ENCODE peak calls at places on chromosomes 5 and 9, in nine cellular contexts. M, U, V, P, T, Z, H, C and F are unnamed samples. For H3K9me3 and H3K36me3, the result is how much of the 10 kb centered on the place peaks cover.

GRCh38 chr5:127666043-127666716 is 17.3 kb downstream of the CTXN3 start:
- DNase-seq in M (no peak), U (no peak), V (no peak), P (no peak), T (no peak), Z (no peak), H (no peak), C (no peak), F (no peak)

GRCh38 chr9:33159058-33159759 is 7.9 kb downstream of the B4GALT1 start:
- DNase-seq in M (no peak), U (peak), V (no peak), P (no peak), T (peak), Z (no peak), H (peak), C (peak), F (peak)

GRCh38 chr5:111197523-111197922 is 26.7 kb upstream of the CAMK4 start:
- DNase-seq in M (peak), U (no peak), V (no peak), P (no peak), T (no peak), Z (no peak), H (no peak), C (no peak), F (no peak)

GRCh38 chr9:23606107-23606506 is 219.9 kb downstream of the ELAVL2 start:
- DNase-seq in M (no peak), U (no peak), V (no peak), P (no peak), T (no peak), Z (no peak), H (peak), C (no peak), F (no peak)

GRCh38 chr9:86940774-86941173 is 6.5 kb downstream of the GAS1 start:
- DNase-seq in M (peak), U (no peak), V (no peak), P (no peak), T (no peak), Z (no peak), H (no peak), C (no peak), F (no peak)

GRCh38 chr9:91428431-91428830 is 4.8 kb upstream of the NFIL3 start:
- DNase-seq in M (no peak), U (no peak), V (no peak), P (no peak), T (no peak), Z (no peak), H (no peak), C (no peak), F (no peak)

GRCh38 chr5:71832812-71833456 is 113.9 kb downstream of the CARTPT start:
- DNase-seq in M (no peak), U (no peak), V (no peak), P (no peak), T (no peak), Z (no peak), H (no peak), C (no peak), F (no peak)

GRCh38 chr9:130845901-130846381 is 10.9 kb downstream of the ABL1 start:
- DNase-seq in M (peak), U (no peak), V (no peak), P (no peak), T (no peak), Z (no peak), H (no peak), C (no peak), F (no peak)

GRCh38 chr9:89502038-89502601 is 4.2 kb upstream of the SEMA4D start:
- DNase-seq in M (no peak), U (no peak), V (no peak), P (no peak), T (no peak), Z (no peak), H (no peak), C (peak), F (no peak)

GRCh38 chr5:72325566-72326297 is 5.6 kb downstream of the PTCD2 start:
- DNase-seq in M (no peak), U (no peak), V (no peak), P (no peak), T (no peak), Z (no peak), H (peak), C (no peak), F (no peak)

GRCh38 chr5:55636177-55636576 is 75.9 kb downstream of the SLC38A9 start:
- DNase-seq in M (no peak), U (no peak), V (no peak), P (no peak), T (peak), Z (no peak), H (no peak), C (no peak), F (no peak)

GRCh38 chr9:131593936-131594665 is 48.8 kb downstream of the PRRT1B start:
- DNase-seq in M (no peak), U (no peak), V (no peak), P (no peak), T (no peak), Z (no peak), H (no peak), C (no peak), F (no peak)

GRCh38 chr5:154189256-154189818 is 1.2 kb upstream of the GALNT10 start:
- DNase-seq in M (peak), U (peak), V (peak), P (no peak), T (no peak), Z (no peak), H (no peak), C (no peak), F (peak)

GRCh38 chr9:87898151-87898550 is 15.5 kb downstream of the SPATA31E1 start:
- DNase-seq in M (no peak), U (no peak), V (no peak), P (no peak), T (no peak), Z (no peak), H (peak), C (no peak), F (no peak)

GRCh38 chr5:172775326-172776234 is 4.6 kb upstream of the DUSP1 start:
- DNase-seq in M (no peak), U (peak), V (no peak), P (peak), T (no peak), Z (peak), H (peak), C (no peak), F (peak)

GRCh38 chr5:6439588-6440550 is 8.8 kb upstream of the UBE2QL1 start:
- DNase-seq in M (no peak), U (no peak), V (no peak), P (no peak), T (no peak), Z (no peak), H (peak), C (no peak), F (no peak)

GRCh38 chr5:176415240-176416122 is 858 bp downstream of the CLTB start:
- DNase-seq in M (peak), U (peak), V (peak), P (no peak), T (no peak), Z (peak), H (peak), C (peak), F (peak)

GRCh38 chr9:91886433-91887031 is 63.5 kb downstream of the ROR2 start:
- DNase-seq in M (peak), U (no peak), V (no peak), P (no peak), T (no peak), Z (no peak), H (no peak), C (no peak), F (no peak)

GRCh38 chr5:372911-373709 is 51.6 kb downstream of the AHRR start:
- DNase-seq in M (no peak), U (no peak), V (no peak), P (no peak), T (peak), Z (peak), H (no peak), C (no peak), F (peak)

GRCh38 chr9:565528-565927 is 276.0 kb upstream of the DMRT1 start:
- DNase-seq in M (no peak), U (no peak), V (no peak), P (no peak), T (no peak), Z (no peak), H (no peak), C (no peak), F (no peak)

GRCh38 chr5:82259172-82259800 is 18.9 kb downstream of the RPS23 start:
- DNase-seq in M (no peak), U (no peak), V (no peak), P (no peak), T (no peak), Z (no peak), H (peak), C (no peak), F (no peak)

GRCh38 chr9:93577940-93578682 is 1.7 kb downstream of the PHF2 start:
- DNase-seq in M (no peak), U (no peak), V (no peak), P (no peak), T (no peak), Z (peak), H (no peak), C (no peak), F (peak)

DNA sequence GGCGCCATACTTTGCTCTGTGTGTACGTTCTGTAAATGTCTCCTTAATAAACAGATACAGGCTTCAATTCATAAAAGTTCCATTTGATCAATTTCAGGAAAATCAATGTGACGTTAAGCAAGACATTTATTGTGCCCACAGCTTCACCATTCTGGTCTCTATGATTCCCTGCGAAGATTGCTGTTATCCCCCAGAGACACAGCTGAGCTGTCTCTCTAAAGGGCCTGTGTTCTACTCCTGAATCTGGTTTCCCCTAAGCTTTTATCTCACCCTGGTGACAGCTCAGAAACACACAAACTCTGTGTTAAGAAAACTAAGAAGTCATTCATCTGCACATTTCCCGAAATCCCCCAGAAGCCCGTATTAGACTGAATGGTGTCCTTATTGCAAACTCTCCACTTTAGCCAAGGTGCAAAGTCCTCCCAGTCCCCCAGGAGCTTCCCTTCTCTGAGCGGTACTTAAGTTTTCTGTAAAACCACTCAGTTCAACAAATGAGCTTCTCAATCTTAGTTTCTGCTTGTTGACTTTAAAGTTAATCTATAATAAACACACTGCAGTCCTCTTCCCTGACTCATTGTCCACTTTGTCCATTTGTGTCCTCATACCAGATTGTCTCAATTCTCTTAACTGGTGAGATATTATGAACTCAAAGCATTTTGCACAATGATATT is 1.4 kb upstream of the C5orf15 start:
- DNase-seq in M (no peak), U (no peak), V (no peak), P (no peak), T (no peak), Z (no peak), H (no peak), C (no peak), F (no peak)
- H3K4me3 ChIP-seq in M (no peak), U (peak), V (no peak), P (peak), T (no peak), Z (peak), H (no peak), C (peak), F (no peak)

DNA sequence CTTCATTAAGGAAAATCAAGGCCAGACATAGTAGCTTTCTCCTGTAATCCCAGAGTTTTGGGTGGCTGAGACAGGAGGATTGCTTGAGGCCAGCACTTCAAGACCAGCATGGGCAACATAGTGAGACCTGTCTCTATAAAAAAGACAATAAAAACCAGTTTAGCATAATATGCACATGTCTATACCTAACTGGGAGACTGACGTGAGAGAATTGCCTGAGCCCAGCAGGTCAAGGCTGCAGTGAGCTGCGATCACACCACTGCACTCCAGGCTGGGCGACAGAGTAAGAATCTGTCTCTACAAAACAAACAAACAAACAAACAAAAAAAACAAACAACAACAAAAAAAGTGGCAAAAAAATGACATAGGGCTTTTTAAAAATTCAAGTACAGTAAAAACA is 820.8 kb downstream of the MTRR start:
- DNase-seq in M (no peak), U (no peak), V (no peak), P (no peak), T (no peak), Z (no peak), H (no peak), C (no peak), F (no peak)
- H3K9me3 ChIP-seq in M (under half), U (under half), V (under half), P (under half), T (under half), Z (under half), H (under half), C (under half), F (under half)

DNA sequence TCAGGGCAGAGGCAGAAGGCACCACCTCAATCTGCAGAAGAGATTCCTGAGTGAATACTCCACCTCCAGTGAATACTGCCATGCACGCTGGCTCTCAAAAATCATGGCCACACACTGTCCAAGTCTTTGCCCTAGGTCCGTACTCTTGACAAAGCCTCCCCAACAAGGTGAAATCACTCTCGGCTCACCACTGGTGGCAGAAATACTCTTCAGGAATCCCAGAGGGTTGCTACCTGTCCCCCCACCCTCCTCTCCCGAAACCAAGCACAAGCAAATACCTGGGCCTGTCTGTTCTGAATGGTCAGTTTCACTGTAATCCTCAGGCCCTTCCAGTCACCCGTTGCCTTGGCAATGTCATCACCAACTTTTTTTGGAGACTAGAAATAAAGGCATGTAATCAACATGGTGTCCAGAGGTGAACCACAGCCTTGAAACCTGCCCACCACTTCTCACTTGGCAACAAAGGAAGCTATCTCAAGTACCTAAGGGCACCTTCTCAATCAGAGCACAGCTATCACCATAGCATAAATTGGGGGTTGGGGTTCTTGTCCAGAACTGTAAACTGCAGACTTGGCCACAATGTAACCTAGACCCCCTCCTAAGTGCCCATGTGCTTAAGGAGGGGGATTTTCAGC is 1.8 kb downstream of the RPL12 start:
- DNase-seq in M (no peak), U (no peak), V (no peak), P (no peak), T (no peak), Z (no peak), H (no peak), C (no peak), F (no peak)
- H3K36me3 ChIP-seq in M (under half), U (half or more), V (under half), P (under half), T (under half), Z (half or more), H (under half), C (half or more), F (half or more)

DNA sequence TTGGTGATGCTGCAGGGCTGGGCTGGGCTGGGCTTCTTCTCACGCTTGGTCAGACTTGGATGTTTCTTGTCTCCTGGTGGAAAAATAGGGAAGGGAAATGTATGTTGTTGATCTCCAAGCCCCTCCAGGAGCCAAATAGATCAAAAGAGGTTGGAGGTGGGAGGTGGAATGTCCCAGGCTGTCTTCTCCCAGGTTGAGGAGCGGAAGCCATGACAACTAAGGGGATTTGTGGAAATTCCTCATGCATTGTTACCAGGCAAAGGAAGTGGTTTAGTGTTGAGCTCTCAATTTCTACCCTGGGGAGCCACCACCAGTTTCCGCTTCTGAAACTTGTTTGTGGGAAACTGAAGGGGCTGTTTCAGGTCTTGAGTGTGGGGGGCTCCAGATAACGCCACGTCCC is 79.0 kb downstream of the SPRY4 start:
- DNase-seq in M (peak), U (no peak), V (no peak), P (no peak), T (no peak), Z (no peak), H (no peak), C (no peak), F (no peak)
- H3K4me3 ChIP-seq in M (no peak), U (no peak), V (no peak), P (no peak), T (no peak), Z (no peak), H (no peak), C (no peak), F (no peak)

GRCh38 chr9:118929317-118929716 is 439.9 kb downstream of the BRINP1 start:
- DNase-seq in M (no peak), U (no peak), V (no peak), P (no peak), T (no peak), Z (no peak), H (peak), C (no peak), F (no peak)
- H3K9me3 ChIP-seq in M (under half), U (under half), V (under half), P (under half), T (under half), Z (under half), H (under half), C (under half), F (under half)

GRCh38 chr9:35712762-35713400 is 19.1 kb downstream of the TLN1 start:
- DNase-seq in M (no peak), U (no peak), V (no peak), P (no peak), T (no peak), Z (no peak), H (no peak), C (no peak), F (no peak)

GRCh38 chr9:35714579-35715252 is 17.3 kb downstream of the TLN1 start:
- DNase-seq in M (no peak), U (no peak), V (no peak), P (no peak), T (no peak), Z (no peak), H (no peak), C (no peak), F (no peak)

GRCh38 chr9:35713578-35713977 is 18.4 kb downstream of the TLN1 start:
- DNase-seq in M (no peak), U (no peak), V (no peak), P (no peak), T (no peak), Z (no peak), H (no peak), C (no peak), F (no peak)

GRCh38 chr9:35716236-35716635 is 15.8 kb downstream of the TLN1 start:
- DNase-seq in M (no peak), U (no peak), V (no peak), P (no peak), T (no peak), Z (no peak), H (no peak), C (no peak), F (no peak)

DNA sequence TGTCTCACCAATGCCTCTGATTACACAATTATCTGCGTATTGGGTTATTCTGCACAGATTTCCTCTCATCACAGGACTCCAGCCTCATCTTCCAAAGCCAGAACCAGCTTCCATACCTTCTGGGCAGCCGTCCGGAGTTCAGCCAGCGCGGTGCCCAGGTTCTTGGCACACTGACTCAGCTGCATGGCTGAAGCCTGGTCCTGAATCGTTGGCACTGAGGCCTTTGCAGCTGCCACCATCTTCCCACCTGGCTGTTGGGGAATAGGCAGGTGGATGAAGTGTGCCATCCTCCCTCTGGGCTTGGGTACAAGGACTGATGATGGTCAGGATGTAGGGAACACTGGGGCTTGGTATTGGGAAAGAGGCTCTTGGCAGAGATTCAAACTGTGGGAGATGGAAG is 17.9 kb downstream of the TLN1 start:
- DNase-seq in M (no peak), U (no peak), V (no peak), P (no peak), T (no peak), Z (no peak), H (no peak), C (no peak), F (no peak)
- H3K36me3 ChIP-seq in M (under half), U (half or more), V (under half), P (half or more), T (under half), Z (half or more), H (half or more), C (half or more), F (half or more)